ENCODE peak calls at places on chromosomes 6 and 20, in four cellular contexts. D, J, A and M are unnamed samples.

GRCh38 chr6:2354138-2354491 is 108.7 kb upstream of the GMDS start:
- DNase-seq in D (no peak), J (no peak), A (no peak), M (no peak)

GRCh38 chr6:143840595-143840994 is 2.5 kb upstream of the LTV1 start:
- DNase-seq in D (no peak), J (no peak), A (no peak), M (no peak)

GRCh38 chr6:6832439-6832838 is 243.9 kb downstream of the LY86 start:
- DNase-seq in D (no peak), J (no peak), A (no peak), M (no peak)

GRCh38 chr6:16759646-16760535 is 1.4 kb downstream of the ATXN1 start:
- DNase-seq in D (peak; percentile 89), J (peak; percentile 64), A (no peak), M (peak; percentile 96)

GRCh38 chr6:26311012-26311384 is 54.0 kb upstream of the BTN3A2 start:
- DNase-seq in D (peak; percentile 62), J (no peak), A (no peak), M (no peak)

GRCh38 chr20:32971703-32972161 is 32.5 kb downstream of the SUN5 start:
- DNase-seq in D (no peak), J (peak; percentile 22), A (no peak), M (no peak)

GRCh38 chr6:4848382-4849068 is 72.3 kb downstream of the CDYL start:
- DNase-seq in D (no peak), J (peak; percentile 55), A (no peak), M (peak; percentile 11)

GRCh38 chr6:130885392-130886192 is 58.4 kb downstream of the SMLR1 start:
- DNase-seq in D (peak; percentile 57), J (peak; percentile 57), A (no peak), M (peak; percentile 36)

GRCh38 chr6:4941782-4942672 is 61.8 kb downstream of the RPP40 start:
- DNase-seq in D (peak; percentile 97), J (no peak), A (no peak), M (peak; percentile 94)

GRCh38 chr6:137216875-137217553 is 2.2 kb downstream of the IFNGR1 start:
- DNase-seq in D (peak; percentile 91), J (no peak), A (no peak), M (no peak)

GRCh38 chr6:55443238-55444134 is 116.2 kb downstream of the GFRAL start:
- DNase-seq in D (no peak), J (no peak), A (no peak), M (peak; percentile 35)

GRCh38 chr20:49646126-49646525 is 67.6 kb downstream of the B4GALT5 start:
- DNase-seq in D (no peak), J (no peak), A (no peak), M (peak; percentile 57)

GRCh38 chr6:108156180-108156937 is 9.5 kb upstream of the NR2E1 start:
- DNase-seq in D (peak; percentile 31), J (peak; percentile 37), A (no peak), M (peak; percentile 54)

GRCh38 chr6:149366237-149366921 is 33.7 kb upstream of the SUMO4 start:
- DNase-seq in D (no peak), J (no peak), A (no peak), M (no peak)

GRCh38 chr6:40874495-40874894 is 164.5 kb downstream of the UNC5CL start:
- DNase-seq in D (no peak), J (peak; percentile 72), A (no peak), M (no peak)

GRCh38 chr6:149334201-149334600 is 16.7 kb downstream of the TAB2 start:
- DNase-seq in D (peak; percentile 62), J (no peak), A (no peak), M (no peak)

GRCh38 chr6:144259988-144260387 is 25.1 kb upstream of the UTRN start:
- DNase-seq in D (no peak), J (no peak), A (no peak), M (peak; percentile 50)

GRCh38 chr6:134491473-134491872 is 173.6 kb upstream of the SGK1 start:
- DNase-seq in D (peak; percentile 69), J (no peak), A (no peak), M (no peak)

GRCh38 chr20:46282669-46283068 is 25.6 kb downstream of the CDH22 start:
- DNase-seq in D (no peak), J (no peak), A (no peak), M (no peak)

GRCh38 chr20:53829706-53830521 is 236.3 kb upstream of the ZNF217 start:
- DNase-seq in D (no peak), J (no peak), A (no peak), M (peak; percentile 48)

GRCh38 chr6:31834367-31834703 is 6.8 kb downstream of the HSPA1B start:
- DNase-seq in D (peak; percentile 86), J (peak; percentile 86), A (no peak), M (peak; percentile 97)

GRCh38 chr6:156268849-156269248 is 508.3 kb upstream of the ARID1B start:
- DNase-seq in D (no peak), J (no peak), A (no peak), M (no peak)
- H4K20me1 ChIP-seq in D (no peaks in the 10 kb centered on the region), J (no peaks in the 10 kb centered on the region), A (no peaks in the 10 kb centered on the region), M (no peaks in the 10 kb centered on the region)

GRCh38 chr6:24949020-24949569 is 13.3 kb upstream of the RIPOR2 start:
- DNase-seq in D (no peak), J (no peak), A (no peak), M (peak; percentile 50)

GRCh38 chr6:24947636-24948035 is 11.9 kb upstream of the RIPOR2 start:
- DNase-seq in D (no peak), J (no peak), A (no peak), M (no peak)

GRCh38 chr6:24950210-24950941 is 14.6 kb upstream of the RIPOR2 start:
- DNase-seq in D (no peak), J (no peak), A (no peak), M (no peak)

GRCh38 chr6:24951831-24952299 is 16.1 kb upstream of the RIPOR2 start:
- DNase-seq in D (no peak), J (no peak), A (no peak), M (no peak)
- H3K9me3 ChIP-seq in D (no peaks in the 10 kb centered on the region), J (no peaks in the 10 kb centered on the region), A (no peaks in the 10 kb centered on the region), M (no peaks in the 10 kb centered on the region)

DNA sequence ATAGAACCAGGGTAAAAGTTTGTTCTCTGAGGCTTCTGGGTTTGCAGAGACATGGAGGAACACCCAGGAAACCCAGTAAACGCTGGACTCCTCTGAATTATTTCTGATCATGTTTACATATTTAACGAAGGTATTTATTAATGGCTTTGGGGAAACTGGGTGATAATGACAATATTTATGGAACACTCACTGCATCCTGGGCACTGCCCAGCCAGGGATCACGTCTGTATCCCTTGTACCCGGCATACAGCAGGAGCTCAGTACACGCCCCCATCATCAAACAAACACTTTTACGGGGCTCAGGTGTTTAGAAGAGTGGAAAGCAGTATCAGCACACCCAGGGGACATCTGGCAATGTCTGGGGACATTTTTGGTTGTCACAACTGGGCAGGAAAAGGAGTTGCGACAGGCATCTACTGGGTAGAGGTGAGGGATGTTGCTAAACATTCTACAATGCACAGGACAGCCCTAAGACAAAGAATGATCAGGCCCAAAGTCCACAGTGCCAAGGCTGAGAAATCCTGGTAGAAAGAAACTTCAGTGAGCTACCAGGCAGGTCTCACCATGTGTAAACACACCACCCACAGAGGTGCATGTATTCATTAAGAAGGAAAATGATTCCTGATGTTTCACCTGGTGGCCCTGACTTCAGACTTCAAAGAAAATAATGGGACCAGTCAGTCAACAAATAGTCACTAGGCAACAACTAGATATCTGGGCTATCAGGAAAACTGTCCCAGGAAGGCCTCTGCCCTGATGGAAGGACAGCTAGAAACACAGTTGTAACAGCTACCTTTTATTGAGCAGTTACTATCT is 35.3 kb downstream of the ZMYND8 start:
- DNase-seq in D (peak; percentile 31), J (no peak), A (no peak), M (no peak)
- H4K20me1 ChIP-seq in D (no peaks in the 10 kb centered on the region), J (no peaks in the 10 kb centered on the region), A (no peaks in the 10 kb centered on the region), M (no peaks in the 10 kb centered on the region)

DNA sequence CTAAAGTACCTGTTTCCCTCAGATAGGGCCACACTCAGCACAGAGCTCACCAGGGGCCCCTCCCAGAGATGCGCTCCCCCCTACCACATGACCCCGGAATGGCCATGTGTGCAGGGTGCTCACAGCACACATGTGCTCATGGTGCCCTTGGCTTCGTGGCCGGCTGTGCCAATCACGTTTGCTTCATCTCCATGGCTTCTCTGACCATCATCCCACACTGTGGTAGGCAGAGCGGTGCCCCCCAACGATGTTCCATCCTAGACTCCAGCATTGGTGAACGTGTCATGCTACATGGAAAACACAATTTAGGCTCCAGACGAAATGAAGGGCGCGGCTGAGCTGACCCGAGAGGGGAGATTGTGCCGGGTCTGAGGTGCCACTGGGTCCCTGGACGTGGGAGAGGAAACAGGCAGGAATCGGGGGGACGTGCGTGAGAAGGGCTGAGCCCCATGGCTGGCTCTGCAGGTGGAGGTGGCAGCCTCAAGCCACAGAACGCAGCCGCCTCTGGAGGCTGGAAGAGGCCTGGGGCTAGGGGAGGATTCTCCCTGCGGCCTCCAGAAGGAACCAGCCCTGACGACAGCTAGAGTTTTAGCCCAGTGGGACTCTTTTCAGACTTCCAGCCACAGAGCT is 126.5 kb downstream of the DLL1 start:
- DNase-seq in D (no peak), J (no peak), A (no peak), M (peak; percentile 65)
- H3K9me3 ChIP-seq in D (peaks cover 4% of the 10 kb centered on the region), J (peaks cover 7% of the 10 kb centered on the region), A (peaks cover 14% of the 10 kb centered on the region), M (no peaks in the 10 kb centered on the region)

DNA sequence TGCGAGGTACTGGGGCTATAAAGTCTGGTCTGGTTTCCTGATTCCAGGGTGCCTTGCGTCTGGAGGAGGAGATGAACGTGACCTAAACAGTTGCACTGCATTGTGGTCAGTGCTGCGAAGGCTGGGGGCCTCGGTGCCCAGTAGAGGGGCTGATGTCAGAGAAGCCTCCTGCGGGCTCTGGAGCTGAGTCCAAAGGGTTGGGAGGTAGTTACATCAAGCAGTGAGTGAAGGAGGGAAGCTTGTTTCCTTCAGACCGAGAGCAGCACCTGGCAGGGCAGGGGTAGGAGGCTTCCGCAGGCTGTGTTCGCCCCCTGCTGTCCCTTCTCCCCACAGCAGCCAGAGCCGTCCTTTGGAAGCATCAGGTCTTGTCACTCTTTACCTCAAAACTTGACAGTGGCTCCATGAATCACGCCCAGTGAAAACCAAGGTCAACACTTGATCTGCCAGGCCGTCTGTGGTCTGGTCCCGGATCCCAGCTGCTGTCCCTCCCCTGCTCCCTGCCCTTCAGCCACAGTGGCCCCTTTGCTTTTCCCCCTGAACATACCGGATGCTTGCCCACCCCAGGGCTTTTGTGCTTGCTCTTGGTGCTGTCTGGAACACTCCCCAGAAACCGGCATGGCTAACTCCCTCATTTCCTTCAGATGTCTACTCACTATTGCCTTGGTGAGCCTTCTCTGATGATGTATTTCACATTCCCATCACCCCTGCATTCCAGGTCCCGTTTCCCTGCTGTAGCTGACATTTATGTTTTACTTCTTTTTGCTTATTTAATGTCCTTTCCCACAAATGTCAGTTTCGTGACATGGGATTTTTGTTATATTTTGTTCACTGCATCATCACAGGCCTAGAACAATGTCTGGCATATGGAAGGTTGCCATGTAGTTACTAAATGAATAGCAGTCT is 7.0 kb downstream of the DYNLRB1 start:
- DNase-seq in D (peak; percentile 17), J (peak; percentile 84), A (no peak), M (peak; percentile 69)
- H4K20me1 ChIP-seq in D (no peaks in the 10 kb centered on the region), J (no peaks in the 10 kb centered on the region), A (peaks cover 20% of the 10 kb centered on the region), M (peaks cover 58% of the 10 kb centered on the region)

GRCh38 chr6:161128680-161129196 is 137.2 kb downstream of the MAP3K4 start:
- DNase-seq in D (peak; percentile 75), J (no peak), A (no peak), M (no peak)

GRCh38 chr6:161128230-161128629 is 136.7 kb downstream of the MAP3K4 start:
- DNase-seq in D (no peak), J (no peak), A (no peak), M (no peak)

GRCh38 chr6:161127071-161127740 is 135.6 kb downstream of the MAP3K4 start:
- DNase-seq in D (no peak), J (no peak), A (no peak), M (no peak)

GRCh38 chr6:161130606-161131005 is 139.0 kb downstream of the MAP3K4 start:
- DNase-seq in D (no peak), J (no peak), A (no peak), M (no peak)

GRCh38 chr6:161125591-161125990 is 134.0 kb downstream of the MAP3K4 start:
- DNase-seq in D (no peak), J (no peak), A (no peak), M (no peak)
- H3K9me3 ChIP-seq in D (peaks cover 3% of the 10 kb centered on the region), J (no peaks in the 10 kb centered on the region), A (peaks cover 38% of the 10 kb centered on the region), M (no peaks in the 10 kb centered on the region)

GRCh38 chr20:23368316-23369110 is 6.5 kb downstream of the GZF1 start:
- DNase-seq in D (no peak), J (no peak), A (no peak), M (no peak)
- H4K20me1 ChIP-seq in D (peaks cover 5% of the 10 kb centered on the region), J (no peaks in the 10 kb centered on the region), A (peaks cover 15% of the 10 kb centered on the region), M (peaks cover 37% of the 10 kb centered on the region)